ENCODE peak calls at places on chromosome X, in ten cellular contexts. A is AG08395; N is ovary; L is kidney tubule cell; J is stimulated activated CD4-positive, alpha-beta T cell treated with anti-CD3 and anti-CD28 coated beads, Interleukin-15, amount 100 ng/mL, for 24 hours; Q is foreskin keratinocyte; E is GM13976; P is NCI-H345; Z is CD4-positive, CD25-positive, alpha-beta regulatory T cell; W is neural progenitor cell. C is an unnamed sample.

GRCh38 chrX:78199851-78200250 is 60.4 kb upstream of the TAF9B start:
- DNase-seq in A (no peak), N (no peak), L (peak), J (peak), Q (peak), E (peak), P (no peak), Z (no peak), W (peak), C (no peak)

GRCh38 chrX:18616688-18617087 is 55.2 kb downstream of the RS1 start:
- DNase-seq in A (no peak), N (no peak), L (peak), J (no peak), Q (no peak), E (no peak), P (no peak), Z (no peak), W (no peak), C (no peak)

GRCh38 chrX:106950381-106950780 is 30.2 kb downstream of the CLDN2 start:
- DNase-seq in A (no peak), N (no peak), L (no peak), J (no peak), Q (no peak), E (no peak), P (no peak), Z (no peak), W (no peak), C (no peak)

GRCh38 chrX:39836802-39837420 is 260.8 kb downstream of the BCOR start:
- DNase-seq in A (no peak), N (no peak), L (no peak), J (no peak), Q (no peak), E (no peak), P (no peak), Z (no peak), W (no peak), C (no peak)

GRCh38 chrX:50721771-50722521 is 92.0 kb downstream of the SHROOM4 start:
- DNase-seq in A (no peak), N (no peak), L (no peak), J (no peak), Q (no peak), E (no peak), P (no peak), Z (no peak), W (peak), C (no peak)

GRCh38 chrX:19602866-19603620 is 87.7 kb upstream of the MAP3K15 start:
- DNase-seq in A (peak), N (no peak), L (peak), J (peak), Q (peak), E (no peak), P (no peak), Z (no peak), W (no peak), C (no peak)

GRCh38 chrX:11724122-11725017 is 33.7 kb upstream of the MSL3 start:
- DNase-seq in A (peak), N (no peak), L (peak), J (peak), Q (peak), E (peak), P (peak), Z (no peak), W (peak), C (no peak)

GRCh38 chrX:95291561-95291960 is 1393.1 kb upstream of the DIAPH2 start:
- DNase-seq in A (no peak), N (no peak), L (no peak), J (no peak), Q (peak), E (no peak), P (no peak), Z (no peak), W (no peak), C (no peak)

GRCh38 chrX:11105080-11105479 is 6.1 kb upstream of the HCCS start:
- DNase-seq in A (peak), N (no peak), L (no peak), J (no peak), Q (peak), E (no peak), P (no peak), Z (no peak), W (no peak), C (no peak)

GRCh38 chrX:84362184-84362838 is 139.9 kb downstream of the HDX start:
- DNase-seq in A (no peak), N (no peak), L (no peak), J (no peak), Q (no peak), E (no peak), P (no peak), Z (no peak), W (no peak), C (no peak)

GRCh38 chrX:104282326-104282725 is 27.6 kb upstream of the ESX1 start:
- DNase-seq in A (no peak), N (no peak), L (no peak), J (no peak), Q (no peak), E (no peak), P (no peak), Z (no peak), W (no peak), C (no peak)

GRCh38 chrX:8607326-8607725 is 124.6 kb downstream of the ANOS1 start:
- DNase-seq in A (no peak), N (no peak), L (peak), J (no peak), Q (peak), E (no peak), P (no peak), Z (no peak), W (no peak), C (no peak)

GRCh38 chrX:119007189-119007770 is 32.9 kb downstream of the LONRF3 start:
- DNase-seq in A (no peak), N (no peak), L (no peak), J (no peak), Q (no peak), E (no peak), P (no peak), Z (no peak), W (no peak), C (no peak)

GRCh38 chrX:128975716-128976115 is 547.6 kb downstream of the SMARCA1 start:
- DNase-seq in A (no peak), N (no peak), L (peak), J (peak), Q (no peak), E (peak), P (peak), Z (no peak), W (peak), C (no peak)

GRCh38 chrX:9240956-9241355 is 207.0 kb upstream of the FAM9B start:
- DNase-seq in A (no peak), N (no peak), L (no peak), J (no peak), Q (peak), E (no peak), P (no peak), Z (no peak), W (no peak), C (no peak)

GRCh38 chrX:139642241-139642927 is 65.6 kb downstream of the MCF2 start:
- DNase-seq in A (no peak), N (no peak), L (peak), J (no peak), Q (peak), E (no peak), P (no peak), Z (no peak), W (peak), C (peak)

GRCh38 chrX:140480765-140481164 is 24.1 kb downstream of the SOX3 start:
- DNase-seq in A (no peak), N (no peak), L (no peak), J (no peak), Q (no peak), E (no peak), P (no peak), Z (no peak), W (no peak), C (no peak)

GRCh38 chrX:39262641-39263040 is 461.4 kb downstream of the MID1IP1 start:
- DNase-seq in A (no peak), N (no peak), L (peak), J (peak), Q (peak), E (no peak), P (no peak), Z (no peak), W (no peak), C (no peak)

GRCh38 chrX:105150557-105150956 is 69.9 kb downstream of the TEX13A start:
- DNase-seq in A (no peak), N (no peak), L (no peak), J (no peak), Q (peak), E (no peak), P (no peak), Z (no peak), W (no peak), C (no peak)

GRCh38 chrX:6227445-6227820 is 1.2 kb downstream of the NLGN4X start:
- DNase-seq in A (no peak), N (no peak), L (no peak), J (no peak), Q (no peak), E (peak), P (no peak), Z (no peak), W (peak), C (no peak)

GRCh38 chrX:153460826-153461225 is 9.6 kb downstream of the HAUS7 start:
- DNase-seq in A (peak), N (peak), L (peak), J (peak), Q (no peak), E (peak), P (peak), Z (peak), W (peak), C (no peak)

GRCh38 chrX:131752493-131753198 is 208.8 kb downstream of the OR13H1 start:
- DNase-seq in A (peak), N (peak), L (peak), J (no peak), Q (no peak), E (no peak), P (peak), Z (no peak), W (no peak), C (no peak)

GRCh38 chrX:40184968-40185367 is 87.2 kb upstream of the BCOR start:
- DNase-seq in A (no peak), N (no peak), L (no peak), J (no peak), Q (no peak), E (no peak), P (no peak), Z (no peak), W (no peak), C (no peak)

GRCh38 chrX:6225307-6226052 is 3.2 kb downstream of the NLGN4X start:
- DNase-seq in A (no peak), N (no peak), L (no peak), J (no peak), Q (no peak), E (peak), P (no peak), Z (no peak), W (peak), C (no peak)

GRCh38 chrX:151762802-151763201 is 28.3 kb downstream of the CNGA2 start:
- DNase-seq in A (no peak), N (no peak), L (no peak), J (no peak), Q (no peak), E (no peak), P (no peak), Z (no peak), W (no peak), C (no peak)

GRCh38 chrX:5823861-5824260 is 404.8 kb downstream of the NLGN4X start:
- DNase-seq in A (no peak), N (no peak), L (no peak), J (no peak), Q (no peak), E (no peak), P (no peak), Z (no peak), W (peak), C (no peak)

GRCh38 chrX:129462707-129463106 is 60.6 kb downstream of the SMARCA1 start:
- DNase-seq in A (no peak), N (no peak), L (no peak), J (no peak), Q (no peak), E (no peak), P (no peak), Z (no peak), W (no peak), C (no peak)

GRCh38 chrX:124530803-124531202 is 184.4 kb downstream of the SH2D1A start:
- DNase-seq in A (no peak), N (no peak), L (no peak), J (no peak), Q (no peak), E (no peak), P (no peak), Z (no peak), W (no peak), C (no peak)

GRCh38 chrX:32937043-32937442 is 274.3 kb downstream of the DMD start:
- DNase-seq in A (no peak), N (no peak), L (no peak), J (no peak), Q (no peak), E (no peak), P (no peak), Z (no peak), W (no peak), C (no peak)

GRCh38 chrX:10156199-10157031 is at the start of gene CLCN4:
- DNase-seq in A (peak), N (peak), L (peak), J (peak), Q (peak), E (peak), P (peak), Z (no peak), W (peak), C (no peak)

GRCh38 chrX:40947276-40947675 is 138.0 kb upstream of the USP9X start:
- DNase-seq in A (peak), N (no peak), L (peak), J (no peak), Q (no peak), E (no peak), P (no peak), Z (no peak), W (no peak), C (no peak)

GRCh38 chrX:122046815-122047214 is 999.4 kb downstream of the GLUD2 start:
- DNase-seq in A (no peak), N (no peak), L (no peak), J (no peak), Q (no peak), E (no peak), P (no peak), Z (no peak), W (no peak), C (no peak)

GRCh38 chrX:43560247-43560946 is 95.7 kb upstream of the MAOA start:
- DNase-seq in A (no peak), N (no peak), L (no peak), J (no peak), Q (no peak), E (no peak), P (peak), Z (no peak), W (no peak), C (no peak)

GRCh38 chrX:7330971-7331746 is 183.2 kb upstream of the PUDP start:
- DNase-seq in A (peak), N (peak), L (no peak), J (no peak), Q (no peak), E (no peak), P (no peak), Z (no peak), W (no peak), C (no peak)

GRCh38 chrX:115616943-115617563 is 56.1 kb downstream of the PLS3 start:
- DNase-seq in A (peak), N (no peak), L (peak), J (no peak), Q (peak), E (peak), P (peak), Z (no peak), W (no peak), C (no peak)

GRCh38 chrX:28638775-28639174 is 51.5 kb downstream of the IL1RAPL1 start:
- DNase-seq in A (no peak), N (no peak), L (no peak), J (no peak), Q (no peak), E (no peak), P (no peak), Z (no peak), W (no peak), C (no peak)